ENCODE peak calls at places on chromosomes 3 and 15, in seven cellular contexts. Q, I, H, L, J, O and R are unnamed samples.

GRCh38 chr3:122458992-122459391 is 43.1 kb upstream of the WDR5B start:
- DNase-seq in Q (no peak), I (no peak), H (peak; percentile 75), L (no peak), J (no peak), O (no peak), R (peak; percentile 14)

GRCh38 chr3:104606812-104607211 is 759.9 kb upstream of the ALCAM start:
- DNase-seq in Q (no peak), I (no peak), H (no peak), L (no peak), J (no peak), O (no peak), R (no peak)

GRCh38 chr3:36172699-36173098 is 207.6 kb upstream of the STAC start:
- DNase-seq in Q (no peak), I (no peak), H (no peak), L (no peak), J (no peak), O (no peak), R (no peak)

GRCh38 chr3:127764841-127765362 is 57.4 kb downstream of the MGLL start:
- DNase-seq in Q (no peak), I (no peak), H (peak; percentile 80), L (no peak), J (no peak), O (no peak), R (no peak)

GRCh38 chr15:90645873-90646605 is 71.1 kb upstream of the BLM start:
- DNase-seq in Q (no peak), I (no peak), H (peak; percentile 25), L (no peak), J (no peak), O (no peak), R (no peak)

GRCh38 chr15:55552926-55553325 is 35.2 kb downstream of the PYGO1 start:
- DNase-seq in Q (peak; percentile 77), I (no peak), H (peak; percentile 3), L (peak; percentile 51), J (no peak), O (no peak), R (no peak)

GRCh38 chr3:124263168-124263567 is 271.2 kb upstream of the ROPN1 start:
- DNase-seq in Q (no peak), I (no peak), H (peak; percentile 96), L (no peak), J (no peak), O (no peak), R (peak; percentile 88)

GRCh38 chr15:70269331-70269911 is 171.7 kb upstream of the TLE3 start:
- DNase-seq in Q (no peak), I (no peak), H (no peak), L (no peak), J (no peak), O (no peak), R (no peak)

GRCh38 chr3:4738737-4739274 is 240.4 kb upstream of the BHLHE40 start:
- DNase-seq in Q (no peak), I (no peak), H (peak; percentile 51), L (no peak), J (no peak), O (no peak), R (no peak)

GRCh38 chr3:138042043-138042442 is 32.1 kb downstream of the CLDN18 start:
- DNase-seq in Q (no peak), I (no peak), H (peak; percentile 91), L (no peak), J (no peak), O (no peak), R (no peak)

GRCh38 chr15:81182031-81182745 is 14.5 kb upstream of the IL16 start:
- DNase-seq in Q (peak; percentile 50), I (no peak), H (peak; percentile 64), L (no peak), J (no peak), O (no peak), R (no peak)

GRCh38 chr3:146065573-146066006 is 95.4 kb downstream of the PLOD2 start:
- DNase-seq in Q (no peak), I (no peak), H (peak; percentile 67), L (no peak), J (peak; percentile 43), O (peak; percentile 39), R (peak; percentile 10)

GRCh38 chr3:114078126-114078525 is 21.6 kb downstream of the QTRT2 start:
- DNase-seq in Q (no peak), I (no peak), H (peak; percentile 2), L (no peak), J (no peak), O (no peak), R (no peak)

GRCh38 chr15:51907136-51907862 is 64.3 kb downstream of the LEO1 start:
- DNase-seq in Q (no peak), I (no peak), H (peak; percentile 61), L (peak; percentile 66), J (peak; percentile 84), O (peak; percentile 40), R (peak; percentile 44)

GRCh38 chr15:78618490-78618934 is 2.3 kb downstream of the CHRNA3 start:
- DNase-seq in Q (peak; percentile 92), I (peak; percentile 79), H (peak; percentile 88), L (peak; percentile 97), J (peak; percentile 64), O (peak; percentile 85), R (peak; percentile 21)

GRCh38 chr15:78620839-78621421 is at the start of gene CHRNA3:
- DNase-seq in Q (peak; percentile 39), I (peak; percentile 49), H (no peak), L (peak; percentile 84), J (no peak), O (no peak), R (no peak)

GRCh38 chr15:78618064-78618463 is 2.7 kb downstream of the CHRNA3 start:
- DNase-seq in Q (no peak), I (peak; percentile 25), H (no peak), L (no peak), J (no peak), O (no peak), R (no peak)

GRCh38 chr15:78620021-78620838 is 566 bp downstream of the CHRNA3 start:
- DNase-seq in Q (no peak), I (peak; percentile 58), H (peak; percentile 13), L (peak; percentile 93), J (no peak), O (no peak), R (no peak)

DNA sequence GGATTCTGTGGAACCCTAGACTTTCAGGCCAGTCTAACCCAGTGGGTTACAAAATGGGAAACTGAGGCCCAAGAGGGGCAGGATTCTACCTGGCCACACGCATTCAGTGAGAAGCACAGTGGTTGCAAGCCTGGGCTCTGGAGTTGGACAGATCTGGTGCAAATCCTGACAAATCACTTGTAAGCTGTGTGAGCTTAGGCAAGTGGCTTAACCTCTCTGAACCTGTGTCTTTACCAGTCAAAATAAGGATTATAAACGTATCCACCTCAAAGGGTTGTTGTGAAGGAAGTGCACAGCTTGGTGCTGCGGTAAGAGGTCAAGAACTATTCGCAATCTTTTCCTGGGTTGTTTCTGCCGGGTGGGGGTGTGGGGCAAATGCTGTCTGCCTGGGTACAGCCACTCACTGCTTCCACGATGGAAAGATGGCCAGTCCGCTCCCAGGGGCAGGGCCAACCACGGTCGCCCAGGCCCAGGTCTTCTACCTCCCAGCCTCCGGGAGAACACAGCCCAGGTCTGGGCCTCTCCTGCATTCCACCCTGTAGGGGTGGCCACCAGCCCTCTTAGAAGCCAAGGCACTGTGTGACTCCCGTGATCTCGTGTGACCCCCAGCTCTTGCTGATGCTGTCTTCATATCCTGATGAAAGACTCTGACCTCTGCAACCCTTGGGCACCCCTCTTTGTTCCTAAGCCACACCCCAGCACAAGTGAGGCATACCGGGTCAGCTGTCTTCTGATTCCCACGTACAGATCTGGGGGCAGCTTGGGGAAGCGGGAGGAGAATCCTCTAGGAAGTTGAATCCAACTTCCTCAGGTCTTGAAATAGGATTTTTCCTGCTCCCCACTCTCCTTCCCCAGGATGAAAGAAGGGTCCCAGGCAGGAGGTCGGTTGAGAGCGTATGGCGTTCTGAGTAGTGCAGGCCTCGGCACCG is 1.5 kb downstream of the CHRNA3 start:
- DNase-seq in Q (no peak), I (peak; percentile 42), H (no peak), L (peak; percentile 66), J (no peak), O (no peak), R (no peak)
- H3K4me3 ChIP-seq in Q (no peak overlapping the region), I (no peak overlapping the region), H (no peak overlapping the region), L (peak overlapping the region; percentile 76), J (no peak overlapping the region), O (no peak overlapping the region), R (no peak overlapping the region)

GRCh38 chr3:62584636-62585035 is 211.3 kb upstream of the FEZF2 start:
- DNase-seq in Q (no peak), I (no peak), H (no peak), L (no peak), J (no peak), O (no peak), R (no peak)

GRCh38 chr3:62585861-62586260 is 212.5 kb upstream of the FEZF2 start:
- DNase-seq in Q (no peak), I (no peak), H (no peak), L (no peak), J (no peak), O (no peak), R (no peak)

GRCh38 chr3:62587579-62588031 is 214.3 kb upstream of the FEZF2 start:
- DNase-seq in Q (no peak), I (no peak), H (peak; percentile 94), L (no peak), J (no peak), O (no peak), R (peak; percentile 89)

GRCh38 chr3:62587169-62587568 is 213.8 kb upstream of the FEZF2 start:
- DNase-seq in Q (no peak), I (no peak), H (peak; percentile 76), L (no peak), J (no peak), O (no peak), R (no peak)

DNA sequence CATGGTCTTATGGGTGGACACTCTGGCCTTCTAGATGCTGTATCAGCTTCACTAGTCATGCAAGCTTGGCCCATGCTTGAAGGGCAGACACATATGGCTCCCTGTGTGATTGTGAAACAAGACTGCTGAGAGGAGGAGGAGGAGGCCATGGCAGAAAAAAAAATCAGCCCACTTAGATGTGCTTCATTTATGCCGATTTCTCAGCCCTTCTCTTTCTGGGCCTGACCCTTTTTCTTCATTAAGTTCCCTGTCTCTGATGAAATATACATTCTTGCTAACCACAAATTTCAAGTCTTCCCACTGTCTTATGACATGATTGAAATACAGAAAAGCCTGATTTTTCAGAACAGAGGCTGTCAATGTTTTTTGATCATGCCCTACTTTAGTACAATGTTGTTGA is 213.0 kb upstream of the FEZF2 start:
- DNase-seq in Q (no peak), I (no peak), H (peak; percentile 77), L (no peak), J (no peak), O (no peak), R (no peak)
- H3K36me3 ChIP-seq in Q (no peaks in the 10 kb centered on the region), I (no peaks in the 10 kb centered on the region), H (no peaks in the 10 kb centered on the region), L (peaks cover 10% of the 10 kb centered on the region), J (no peaks in the 10 kb centered on the region), O (no peaks in the 10 kb centered on the region), R (no peaks in the 10 kb centered on the region)

GRCh38 chr3:42271786-42272185 is 5.8 kb upstream of the CCK start:
- DNase-seq in Q (no peak), I (no peak), H (no peak), L (no peak), J (no peak), O (no peak), R (no peak)
- H3K27me3 ChIP-seq in Q (no peaks in the 10 kb centered on the region), I (no peaks in the 10 kb centered on the region), H (peaks cover 37% of the 10 kb centered on the region), L (no peaks in the 10 kb centered on the region), J (peaks cover 4% of the 10 kb centered on the region), O (no peaks in the 10 kb centered on the region), R (peaks cover 6% of the 10 kb centered on the region)

DNA sequence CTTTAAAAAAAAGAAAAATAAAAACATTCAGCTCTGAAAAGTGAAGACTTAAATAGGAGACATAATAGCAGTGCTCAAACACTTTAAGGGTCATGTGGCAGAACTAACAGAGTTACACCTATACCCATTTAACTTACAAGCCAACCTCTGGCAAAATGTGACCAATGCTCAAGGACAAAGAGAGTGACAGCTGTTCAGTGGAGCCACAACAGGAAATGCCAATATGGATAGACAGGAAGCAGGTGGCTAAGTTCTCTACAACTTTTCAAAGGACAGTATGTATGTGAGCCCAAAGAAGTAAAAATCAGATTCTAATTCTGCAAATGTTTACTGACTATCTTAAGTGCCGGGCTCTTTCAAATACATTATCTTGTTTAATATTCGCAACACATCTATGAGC is 3.4 kb downstream of the TMCC1 start:
- DNase-seq in Q (no peak), I (no peak), H (no peak), L (no peak), J (no peak), O (no peak), R (no peak)
- H3K4me3 ChIP-seq in Q (no peak overlapping the region), I (no peak overlapping the region), H (no peak overlapping the region), L (peak overlapping the region; percentile 93), J (no peak overlapping the region), O (no peak overlapping the region), R (no peak overlapping the region)